ENCODE peak calls at places on chromosomes 11 and 22, in eight cellular contexts. O is posterior vena cava, M is 8988T, C is AG08396, T is hepatic stellate cell, Z is AG08395, A is HepG2, Y is M059J. U is an unnamed sample.

GRCh38 chr11:104602643-104603042 is 295.6 kb downstream of the CASP12 start:
- DNase-seq in O (no peak), M (no peak), C (no peak), T (no peak), Z (no peak), A (no peak), Y (no peak), U (no peak)

GRCh38 chr22:23495614-23496444 is 84.3 kb downstream of the IGLL1 start:
- DNase-seq in O (peak), M (no peak), C (no peak), T (no peak), Z (no peak), A (no peak), Y (no peak), U (no peak)

GRCh38 chr11:1458340-1459218 is 28.0 kb downstream of the MOB2 start:
- DNase-seq in O (no peak), M (peak), C (peak), T (no peak), Z (no peak), A (no peak), Y (no peak), U (peak)

GRCh38 chr11:19800714-19801519 is 88.3 kb downstream of the NAV2 start:
- DNase-seq in O (no peak), M (no peak), C (no peak), T (no peak), Z (no peak), A (no peak), Y (peak), U (peak)

GRCh38 chr11:15500643-15501042 is 385.9 kb downstream of the INSC start:
- DNase-seq in O (no peak), M (no peak), C (no peak), T (no peak), Z (no peak), A (no peak), Y (no peak), U (no peak)

GRCh38 chr22:17523925-17524324 is 39.4 kb upstream of the SLC25A18 start:
- DNase-seq in O (no peak), M (no peak), C (no peak), T (no peak), Z (no peak), A (no peak), Y (no peak), U (no peak)

GRCh38 chr11:35541621-35542375 is 16.4 kb upstream of the PAMR1 start:
- DNase-seq in O (peak), M (no peak), C (no peak), T (no peak), Z (peak), A (no peak), Y (peak), U (peak)

GRCh38 chr22:45585437-45585755 is 82.7 kb downstream of the FBLN1 start:
- DNase-seq in O (peak), M (no peak), C (peak), T (peak), Z (peak), A (no peak), Y (no peak), U (peak)

GRCh38 chr11:124538019-124538418 is 5.4 kb downstream of the OR8B12 start:
- DNase-seq in O (no peak), M (no peak), C (peak), T (no peak), Z (no peak), A (no peak), Y (peak), U (peak)

GRCh38 chr11:68993546-68993945 is 12.8 kb upstream of the MRGPRD start:
- DNase-seq in O (no peak), M (no peak), C (no peak), T (no peak), Z (no peak), A (no peak), Y (no peak), U (no peak)

GRCh38 chr22:37275622-37276021 is 6.7 kb upstream of the CYTH4 start:
- DNase-seq in O (peak), M (no peak), C (no peak), T (no peak), Z (no peak), A (no peak), Y (no peak), U (no peak)

GRCh38 chr11:65102142-65103095 is 6.4 kb downstream of the VPS51 start:
- DNase-seq in O (no peak), M (no peak), C (no peak), T (no peak), Z (no peak), A (no peak), Y (peak), U (peak)

GRCh38 chr11:7646866-7647265 is 26.4 kb downstream of the CYB5R2 start:
- DNase-seq in O (no peak), M (no peak), C (no peak), T (no peak), Z (no peak), A (no peak), Y (no peak), U (no peak)

GRCh38 chr11:79264284-79264683 is 176.5 kb downstream of the TENM4 start:
- DNase-seq in O (no peak), M (no peak), C (no peak), T (no peak), Z (no peak), A (no peak), Y (no peak), U (no peak)

GRCh38 chr11:61526956-61527731 is 18.6 kb downstream of the LRRC10B start:
- DNase-seq in O (no peak), M (no peak), C (no peak), T (no peak), Z (no peak), A (no peak), Y (no peak), U (no peak)

GRCh38 chr11:61587951-61588695 is 7.2 kb upstream of the SYT7 start:
- DNase-seq in O (no peak), M (peak), C (peak), T (peak), Z (peak), A (no peak), Y (peak), U (no peak)

GRCh38 chr11:124424384-124424921 is at the start of gene OR8B4:
- DNase-seq in O (no peak), M (no peak), C (no peak), T (no peak), Z (no peak), A (no peak), Y (no peak), U (no peak)

GRCh38 chr11:106961048-106961447 is 57.2 kb downstream of the GUCY1A2 start:
- DNase-seq in O (no peak), M (no peak), C (no peak), T (peak), Z (no peak), A (no peak), Y (no peak), U (no peak)

GRCh38 chr22:35616043-35616442 is 1.1 kb downstream of the MB start:
- DNase-seq in O (no peak), M (no peak), C (no peak), T (no peak), Z (no peak), A (no peak), Y (no peak), U (peak)

GRCh38 chr11:121145826-121146225 is 44.8 kb downstream of the TECTA start:
- DNase-seq in O (no peak), M (no peak), C (no peak), T (no peak), Z (no peak), A (no peak), Y (no peak), U (no peak)

GRCh38 chr11:102603576-102603975 is 21.6 kb downstream of the MMP20 start:
- DNase-seq in O (no peak), M (no peak), C (no peak), T (no peak), Z (no peak), A (no peak), Y (peak), U (no peak)

GRCh38 chr11:122634507-122634906 is 21.0 kb upstream of the UBASH3B start:
- DNase-seq in O (no peak), M (no peak), C (peak), T (no peak), Z (peak), A (no peak), Y (peak), U (peak)

GRCh38 chr11:123853038-123853437 is 32.4 kb downstream of the TMEM225 start:
- DNase-seq in O (no peak), M (no peak), C (no peak), T (no peak), Z (no peak), A (no peak), Y (no peak), U (no peak)

GRCh38 chr11:64720167-64720566 is 2.8 kb downstream of the NRXN2 start:
- DNase-seq in O (no peak), M (peak), C (no peak), T (no peak), Z (no peak), A (no peak), Y (no peak), U (no peak)

GRCh38 chr11:75768909-75769771 is 562 bp downstream of the DGAT2 start:
- DNase-seq in O (peak), M (no peak), C (peak), T (no peak), Z (no peak), A (no peak), Y (no peak), U (no peak)

GRCh38 chr11:1121343-1122331 is 36.1 kb upstream of the MUC5AC start:
- DNase-seq in O (peak), M (peak), C (no peak), T (peak), Z (no peak), A (no peak), Y (peak), U (no peak)

GRCh38 chr11:36002196-36002595 is 58.3 kb downstream of the LDLRAD3 start:
- DNase-seq in O (no peak), M (no peak), C (no peak), T (no peak), Z (no peak), A (no peak), Y (no peak), U (no peak)

GRCh38 chr11:97544401-97544800 is 1154.6 kb downstream of the JRKL start:
- DNase-seq in O (no peak), M (no peak), C (no peak), T (peak), Z (no peak), A (no peak), Y (no peak), U (no peak)

GRCh38 chr11:126919147-126919823 is 81.3 kb downstream of the KIRREL3 start:
- DNase-seq in O (no peak), M (no peak), C (no peak), T (no peak), Z (no peak), A (no peak), Y (no peak), U (no peak)

GRCh38 chr11:132125855-132126841 is 755.7 kb downstream of the NTM start:
- DNase-seq in O (peak), M (no peak), C (peak), T (peak), Z (peak), A (no peak), Y (peak), U (peak)

GRCh38 chr11:116644948-116645305 is 127.9 kb downstream of the BUD13 start:
- DNase-seq in O (no peak), M (no peak), C (no peak), T (no peak), Z (no peak), A (peak), Y (no peak), U (no peak)